ENCODE peak calls at places on chromosome 16, in five cellular contexts. T is stimulated activated naive B cell treated with anti-CD40 and anti-IgM and Interleukin-4, amounts not matched to agents 10 μg/mL and 1 μg/mL and 100 μg/mL, for 72 hours; Z is CD8-positive, alpha-beta memory T cell; H is stimulated activated CD8-positive, alpha-beta memory T cell treated with anti-CD3 and anti-CD28 coated beads, Interleukin-15, amount 100 ng/mL, for 48 hours; F is choroid plexus epithelial cell. V is an unnamed sample.

GRCh38 chr16:89841275-89841674 is 13.0 kb downstream of the SPIRE2 start:
- DNase-seq in T (no peak), Z (peak; percentile 68), H (peak; percentile 61), F (no peak), V (no peak)

GRCh38 chr16:14193316-14193871 is 122.3 kb downstream of the MRTFB start:
- DNase-seq in T (no peak), Z (no peak), H (peak; percentile 7), F (no peak), V (peak; percentile 20)

GRCh38 chr16:15973460-15973859 is 24.0 kb downstream of the ABCC1 start:
- DNase-seq in T (no peak), Z (no peak), H (no peak), F (no peak), V (no peak)

GRCh38 chr16:81569361-81570034 is 124.9 kb downstream of the CMIP start:
- DNase-seq in T (no peak), Z (no peak), H (no peak), F (no peak), V (no peak)

GRCh38 chr16:28309811-28310311 is 17.5 kb downstream of the SBK1 start:
- DNase-seq in T (peak; percentile 43), Z (peak; percentile 77), H (peak; percentile 86), F (no peak), V (peak; percentile 82)

GRCh38 chr16:291539-291938 is 8.6 kb downstream of the PDIA2 start:
- DNase-seq in T (no peak), Z (no peak), H (no peak), F (no peak), V (no peak)

GRCh38 chr16:23952128-23953041 is 116.6 kb downstream of the PRKCB start:
- DNase-seq in T (no peak), Z (no peak), H (peak; percentile 49), F (peak; percentile 33), V (no peak)

GRCh38 chr16:80936410-80936809 is 70.3 kb downstream of the CMC2 start:
- DNase-seq in T (no peak), Z (no peak), H (no peak), F (peak; percentile 58), V (no peak)

GRCh38 chr16:53991181-53992056 is 287.5 kb downstream of the FTO start:
- DNase-seq in T (no peak), Z (no peak), H (no peak), F (peak; percentile 89), V (no peak)

V was measured in stimulated activated CD4-positive, alpha-beta T cell treated with anti-CD3 and anti-CD28 coated beads, Interleukin-15, amount 100 ng/mL, for 48 hours.